ENCODE peak calls at places on chromosomes 13 and 19, in nine cellular contexts. E is stimulated activated CD4-positive, alpha-beta T cell treated with anti-CD3 and anti-CD28 coated beads, Interleukin-1b, Interleukin-23, amount 100 ng/mL, for 1 hour; H is neural progenitor cell; I is left ventricle myocardium superior; L is caudate nucleus; Y is GM04504; C is NCI-H774; J is lung; O is GM13976. S is an unnamed sample.
A peak's percentile ranks its signal among the peaks of the same experiment; 100 is the strongest.

GRCh38 chr19:10010247-10010691 is at the start of gene COL5A3:
- DNase-seq in O (no peak), H (peak; percentile 69), L (no peak), C (no peak), Y (peak; percentile 63), E (no peak), J (peak; percentile 42), I (peak; percentile 84), S (no peak)

GRCh38 chr19:38844093-38844686 is 5.6 kb downstream of the HNRNPL start:
- DNase-seq in J (no peak), I (no peak), O (no peak), H (no peak), L (no peak), C (no peak), Y (no peak), E (no peak), S (no peak)

GRCh38 chr13:31885994-31886393 is 145.6 kb upstream of the FRY start:
- DNase-seq in I (no peak), J (no peak), O (no peak), C (no peak), H (peak; percentile 13), Y (no peak), E (no peak), L (no peak), S (no peak)

GRCh38 chr13:39600766-39601165 is 2.2 kb downstream of the LHFPL6 start:
- DNase-seq in E (no peak), C (no peak), O (no peak), L (no peak), H (peak; percentile 62), Y (no peak), I (peak; percentile 72), J (no peak), S (no peak)

GRCh38 chr13:77979721-77980377 is 61.2 kb upstream of the EDNRB start:
- DNase-seq in C (no peak), E (no peak), H (no peak), Y (no peak), O (no peak), J (no peak), L (no peak), I (no peak), S (no peak)

GRCh38 chr13:111095031-111095840 is 19.9 kb upstream of the ARHGEF7 start:
- DNase-seq in Y (no peak), I (no peak), E (no peak), L (no peak), O (no peak), J (no peak), H (no peak), C (no peak), S (no peak)

GRCh38 chr19:33441277-33441699 is 67.8 kb downstream of the CEBPG start:
- DNase-seq in L (no peak), J (no peak), I (no peak), E (no peak), H (no peak), Y (no peak), O (no peak), C (no peak), S (no peak)

GRCh38 chr13:102317593-102317992 is 84.3 kb downstream of the FGF14 start:
- DNase-seq in J (peak; percentile 70), Y (no peak), C (no peak), I (peak; percentile 88), O (no peak), H (no peak), E (no peak), L (no peak), S (no peak)

GRCh38 chr13:50152224-50152623 is 137.0 kb downstream of the KCNRG start:
- DNase-seq in E (no peak), H (no peak), I (no peak), J (no peak), C (no peak), Y (no peak), O (no peak), L (no peak), S (no peak)

GRCh38 chr19:4267901-4268815 is 10.9 kb upstream of the SHD start:
- DNase-seq in E (no peak), L (no peak), J (no peak), H (no peak), C (no peak), Y (no peak), I (no peak), O (no peak), S (no peak)

GRCh38 chr19:17402982-17403855 is 2.2 kb downstream of the BST2 start:
- DNase-seq in Y (no peak), I (no peak), L (no peak), H (peak; percentile 93), J (no peak), C (no peak), E (no peak), O (peak; percentile 89), S (no peak)

GRCh38 chr13:112746044-112746443 is 56.2 kb downstream of the ATP11A start:
- DNase-seq in H (no peak), J (no peak), Y (no peak), O (no peak), L (no peak), I (no peak), E (no peak), C (no peak), S (no peak)

GRCh38 chr19:2305974-2306806 is 1.8 kb downstream of the LINGO3 start:
- DNase-seq in I (no peak), J (no peak), O (no peak), L (peak; percentile 42), E (no peak), C (no peak), Y (no peak), H (no peak), S (no peak)

GRCh38 chr13:31031482-31031881 is 99.0 kb downstream of the TEX26 start:
- DNase-seq in I (no peak), H (no peak), C (no peak), Y (no peak), O (no peak), L (no peak), J (no peak), E (no peak), S (no peak)

GRCh38 chr19:52398091-52398461 is 427 bp downstream of the ZNF528 start:
- DNase-seq in H (peak; percentile 36), E (no peak), C (no peak), O (no peak), L (no peak), I (no peak), Y (no peak), J (no peak), S (no peak)